ENCODE peak calls at places on chromosomes 7 and 10, in nine cellular contexts. B is dorsolateral prefrontal cortex, X is body of pancreas, E is heart left ventricle, F is GM04503, G is activated T-helper 1 cell treated with Interleukin-2 at 50 U/mL for 16 hours, M is uterus, R is A549, V is PC-3. S is an unnamed sample.

GRCh38 chr7:92916751-92917369 is 80.5 kb upstream of the CDK6 start:
- DNase-seq in B (no peak), G (no peak), F (peak; percentile 67), V (peak; percentile 84), R (no peak), E (no peak), X (peak; percentile 55), M (no peak), S (no peak)

GRCh38 chr10:77932016-77932715 is 5.6 kb upstream of the DLG5 start:
- DNase-seq in X (no peak), M (no peak), R (no peak), F (no peak), G (no peak), E (no peak), B (no peak), V (no peak), S (no peak)

GRCh38 chr7:154917214-154918160 is 85.4 kb downstream of the PAXIP1 start:
- DNase-seq in F (no peak), M (no peak), X (no peak), G (no peak), V (no peak), B (no peak), E (no peak), R (no peak), S (no peak)

GRCh38 chr10:16828114-16828568 is 10.9 kb upstream of the RSU1 start:
- DNase-seq in F (peak; percentile 35), R (peak; percentile 22), G (peak; percentile 16), E (peak; percentile 52), V (peak; percentile 74), X (peak; percentile 76), B (no peak), M (peak; percentile 66), S (no peak)

GRCh38 chr7:16028651-16029050 is 342.2 kb upstream of the MEOX2 start:
- DNase-seq in F (no peak), X (no peak), G (no peak), E (no peak), R (no peak), V (no peak), M (no peak), B (no peak), S (no peak)

GRCh38 chr7:23973264-23973663 is 263.2 kb downstream of the STK31 start:
- DNase-seq in G (no peak), M (no peak), R (no peak), E (no peak), X (no peak), B (no peak), V (no peak), F (no peak), S (no peak)

GRCh38 chr7:156823441-156823840 is 69.5 kb downstream of the LMBR1 start:
- DNase-seq in E (no peak), X (no peak), B (no peak), G (no peak), R (no peak), M (no peak), F (no peak), V (peak; percentile 37), S (no peak)

GRCh38 chr10:120017731-120018130 is 125.2 kb downstream of the SEC23IP start:
- DNase-seq in R (no peak), X (no peak), V (peak; percentile 10), E (no peak), B (no peak), G (no peak), M (no peak), F (no peak), S (no peak)

GRCh38 chr10:67549390-67549789 is 146.6 kb downstream of the CTNNA3 start:
- DNase-seq in F (no peak), E (no peak), G (no peak), M (no peak), R (no peak), V (no peak), X (peak; percentile 9), B (no peak), S (no peak)

GRCh38 chr7:140876519-140877248 is 48.0 kb downstream of the BRAF start:
- DNase-seq in R (no peak), F (peak; percentile 26), E (no peak), M (no peak), G (no peak), X (no peak), B (no peak), V (peak; percentile 75), S (no peak)

GRCh38 chr10:52540479-52540984 is 226.5 kb downstream of the DKK1 start:
- DNase-seq in R (no peak), F (no peak), M (no peak), X (no peak), V (no peak), G (no peak), E (no peak), B (no peak), S (no peak)

GRCh38 chr7:112619343-112619742 is 138.6 kb downstream of the LSMEM1 start:
- DNase-seq in B (no peak), E (no peak), R (no peak), G (no peak), V (no peak), F (no peak), M (no peak), X (no peak), S (no peak)

GRCh38 chr10:102627446-102628293 is 16.6 kb upstream of the TRIM8 start:
- DNase-seq in X (peak; percentile 48), M (peak; percentile 80), E (peak; percentile 65), V (peak; percentile 25), G (no peak), F (no peak), B (no peak), R (peak; percentile 71), S (no peak)

GRCh38 chr7:112211348-112211907 is 4.9 kb downstream of the ZNF277 start:
- DNase-seq in M (no peak), G (no peak), F (no peak), V (peak; percentile 43), E (no peak), R (no peak), X (no peak), B (no peak), S (no peak)

GRCh38 chr7:105131890-105132289 is 117.9 kb downstream of the KMT2E start:
- DNase-seq in R (no peak), V (no peak), B (no peak), M (no peak), E (no peak), X (no peak), G (no peak), F (no peak), S (no peak)

S was measured in effector memory CD4-positive, alpha-beta T cell.